ENCODE peak calls at places on chromosomes 13 and 19, in six cellular contexts. A, W, E, I, K and L are unnamed samples.

GRCh38 chr13:31629085-31629785 is 110.1 kb upstream of the RXFP2 start:
- DNase-seq in A (no peak), W (no peak), E (no peak), I (no peak), K (no peak), L (no peak)

GRCh38 chr13:43019811-43020210 is 3.6 kb upstream of the DNAJC15 start:
- DNase-seq in A (no peak), W (no peak), E (no peak), I (no peak), K (no peak), L (no peak)

GRCh38 chr19:18839465-18840287 is 7.9 kb downstream of the UPF1 start:
- DNase-seq in A (no peak), W (no peak), E (no peak), I (no peak), K (no peak), L (no peak)

GRCh38 chr13:110233181-110233641 is 73.7 kb downstream of the COL4A1 start:
- DNase-seq in A (peak), W (no peak), E (no peak), I (no peak), K (no peak), L (no peak)

GRCh38 chr13:50518791-50519201 is 324.7 kb downstream of the DLEU7 start:
- DNase-seq in A (no peak), W (no peak), E (peak), I (no peak), K (no peak), L (no peak)

GRCh38 chr19:5694167-5694951 is 4.3 kb downstream of the RPL36 start:
- DNase-seq in A (no peak), W (no peak), E (no peak), I (no peak), K (no peak), L (no peak)

GRCh38 chr13:113064534-113065405 is 40.8 kb upstream of the F7 start:
- DNase-seq in A (peak), W (no peak), E (no peak), I (no peak), K (no peak), L (no peak)

GRCh38 chr13:113607477-113608245 is 23.1 kb downstream of the TFDP1 start:
- DNase-seq in A (no peak), W (no peak), E (no peak), I (no peak), K (no peak), L (no peak)

GRCh38 chr19:38731654-38732301 is 12.5 kb downstream of the CAPN12 start:
- DNase-seq in A (no peak), W (no peak), E (no peak), I (no peak), K (no peak), L (no peak)

GRCh38 chr19:29269641-29270040 is 56.7 kb upstream of the UQCRFS1 start:
- DNase-seq in A (no peak), W (no peak), E (no peak), I (no peak), K (no peak), L (no peak)

GRCh38 chr19:1855040-1855827 is 7.0 kb upstream of the REXO1 start:
- DNase-seq in A (peak), W (no peak), E (peak), I (peak), K (peak), L (peak)

DNA sequence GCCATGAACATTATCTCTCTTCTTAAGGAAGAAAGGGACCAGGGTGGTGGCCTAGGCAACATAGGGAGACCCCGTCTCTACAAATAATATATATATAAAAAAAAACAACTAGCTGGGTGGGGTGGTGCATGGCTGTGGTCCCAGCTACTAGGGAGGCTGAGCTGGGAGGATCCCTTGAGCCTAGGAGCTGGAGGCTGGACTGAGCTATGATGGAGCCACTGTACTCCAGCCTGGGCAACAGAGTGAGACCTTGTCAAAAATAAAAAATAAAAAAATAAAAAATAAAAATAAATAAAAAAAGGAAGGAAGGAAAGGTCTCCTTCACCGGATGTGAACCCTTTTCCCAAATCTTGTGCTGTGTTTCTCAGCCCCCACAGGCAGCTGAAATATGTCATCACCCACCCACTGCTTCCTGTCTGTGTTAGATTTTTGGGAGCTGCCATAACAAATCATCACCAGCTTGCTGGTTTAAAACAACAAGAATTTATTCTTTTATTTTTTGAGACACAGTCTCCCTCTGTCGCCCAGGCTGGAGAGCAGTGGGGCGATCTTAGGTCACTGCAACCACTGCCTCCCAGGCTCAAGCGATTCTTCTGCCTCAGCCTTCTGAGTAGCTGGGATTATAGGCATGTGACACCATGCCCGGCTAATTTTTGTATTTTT is 9.5 kb upstream of the TSPAN16 start:
- DNase-seq in A (no peak), W (no peak), E (no peak), I (no peak), K (no peak), L (peak)
- TF ChIP-seq CTCF in A (peak), W (no peak), E (no peak), I (no peak), K (no peak), L (no peak)

GRCh38 chr13:98476106-98476505 is 100.8 kb downstream of the STK24 start:
- DNase-seq in A (no peak), W (no peak), E (no peak), I (no peak), K (no peak), L (peak)

GRCh38 chr13:98474761-98475160 is 102.1 kb downstream of the STK24 start:
- DNase-seq in A (no peak), W (no peak), E (no peak), I (no peak), K (no peak), L (no peak)

GRCh38 chr13:98474292-98474691 is 102.6 kb downstream of the STK24 start:
- DNase-seq in A (no peak), W (no peak), E (no peak), I (no peak), K (no peak), L (no peak)

GRCh38 chr13:98476538-98476966 is 100.4 kb downstream of the STK24 start:
- DNase-seq in A (peak), W (no peak), E (peak), I (no peak), K (peak), L (peak)

GRCh38 chr13:98475521-98475920 is 101.4 kb downstream of the STK24 start:
- DNase-seq in A (no peak), W (no peak), E (no peak), I (peak), K (no peak), L (no peak)
- TF ChIP-seq CTCF in A (no peak), W (no peak), E (no peak), I (no peak), K (no peak), L (no peak)

GRCh38 chr19:4622695-4623421 is 16.5 kb upstream of the TNFAIP8L1 start:
- DNase-seq in A (no peak), W (no peak), E (no peak), I (no peak), K (no peak), L (no peak)
- TF ChIP-seq CTCF in A (no peak), W (no peak), E (no peak), I (no peak), K (no peak), L (no peak)

DNA sequence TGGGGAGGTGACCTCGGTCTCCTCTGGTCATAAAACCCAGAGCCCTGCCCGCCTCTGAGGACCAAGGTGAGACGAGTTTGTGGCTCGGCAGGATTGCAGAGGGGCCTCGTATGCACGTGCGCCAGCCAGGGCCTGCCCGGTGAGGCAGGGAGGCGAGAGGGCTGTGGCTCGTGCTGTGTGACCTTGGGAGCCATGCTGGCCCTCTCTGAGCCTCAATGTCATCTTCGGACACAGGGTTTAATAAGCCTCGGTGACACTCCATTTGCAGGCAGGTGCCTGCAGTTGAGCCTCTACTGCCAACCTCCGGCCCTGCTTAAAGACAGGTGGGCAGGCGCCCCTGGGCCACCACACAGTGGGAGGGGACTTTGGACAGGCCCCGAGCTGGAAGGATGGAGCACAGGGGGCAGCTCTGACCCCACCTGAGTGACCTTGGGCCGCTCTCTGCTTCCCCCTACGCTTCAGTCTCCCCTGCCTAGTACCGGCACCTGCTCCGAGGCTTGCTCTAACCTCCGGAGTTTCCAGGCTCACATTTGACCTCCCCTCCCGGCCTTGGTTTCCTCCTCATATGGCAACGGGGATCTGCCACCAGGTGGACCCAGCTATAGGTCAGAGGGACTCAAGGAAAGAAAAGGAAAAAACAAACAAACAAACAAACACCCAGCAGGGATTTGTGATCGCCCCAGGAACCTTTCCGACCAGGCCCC is 3.2 kb downstream of the ZBTB7A start:
- DNase-seq in A (peak), W (no peak), E (peak), I (no peak), K (no peak), L (no peak)
- TF ChIP-seq CTCF in A (no peak), W (no peak), E (peak), I (no peak), K (no peak), L (no peak)

DNA sequence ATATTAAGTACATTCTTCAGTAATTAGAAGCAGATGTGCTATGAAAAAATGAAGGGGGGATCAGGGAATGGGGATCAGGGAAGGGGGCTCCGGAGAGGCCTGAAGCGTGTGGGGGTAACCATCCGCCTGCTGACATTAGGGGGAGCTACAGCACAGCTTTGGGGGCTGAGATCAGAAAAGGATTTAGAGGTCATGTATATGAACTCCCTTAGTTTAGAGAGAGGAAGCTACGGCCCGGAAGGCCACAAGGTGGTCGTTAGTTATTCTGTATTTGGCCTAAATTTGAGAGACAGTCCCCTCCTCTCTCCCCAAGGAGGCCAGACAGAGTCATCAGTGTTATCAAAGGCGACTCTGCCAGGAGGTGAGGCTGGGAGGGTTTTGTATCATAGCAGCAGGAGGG is 99.0 kb downstream of the TM9SF2 start:
- DNase-seq in A (no peak), W (no peak), E (peak), I (no peak), K (no peak), L (peak)
- TF ChIP-seq CTCF in A (no peak), W (no peak), E (peak), I (no peak), K (no peak), L (peak)

GRCh38 chr19:46049597-46049996 is 8.8 kb upstream of the IGFL4 start:
- DNase-seq in A (no peak), W (no peak), E (peak), I (no peak), K (no peak), L (peak)
- TF ChIP-seq CTCF in A (no peak), W (no peak), E (peak), I (peak), K (no peak), L (peak)